ENCODE peak calls at places on chromosome 10, in seven cellular contexts. One of them, this sample, is unnamed.
A peak's percentile ranks its signal among the peaks of the same experiment; 100 is the strongest.

GRCh38 chr10:77949167-77949566 is 22.6 kb upstream of the DLG5 start:
- DNase-seq in left cardiac atrium: peak; percentile 40
- DNase-seq in stimulated activated CD8-positive, alpha-beta memory T cell treated with anti-CD3 and anti-CD28 coated beads, Interleukin-7, amount 100 ng/mL, for 1 hour: no peak
- DNase-seq in activated CD8-positive, alpha-beta memory T cell treated with anti-CD3 and anti-CD28 coated beads, Interleukin-2, amount 10 ng/mL, durations not matched to agents 7 days and 5 days: no peak
- DNase-seq in HAP-1: no peak
- DNase-seq in transverse colon: no peak
- DNase-seq in NCI-H1105: no peak
- DNase-seq in this sample: no peak

GRCh38 chr10:98374176-98374969 is 40.6 kb downstream of the PYROXD2 start:
- DNase-seq in activated CD8-positive, alpha-beta memory T cell treated with anti-CD3 and anti-CD28 coated beads, Interleukin-2, amount 10 ng/mL, durations not matched to agents 7 days and 5 days: no peak
- DNase-seq in transverse colon: no peak
- DNase-seq in HAP-1: no peak
- DNase-seq in stimulated activated CD8-positive, alpha-beta memory T cell treated with anti-CD3 and anti-CD28 coated beads, Interleukin-7, amount 100 ng/mL, for 1 hour: no peak
- DNase-seq in left cardiac atrium: no peak
- DNase-seq in NCI-H1105: no peak
- DNase-seq in this sample: no peak

GRCh38 chr10:93856349-93857140 is 37.2 kb upstream of the SLC35G1 start:
- DNase-seq in left cardiac atrium: no peak
- DNase-seq in HAP-1: no peak
- DNase-seq in transverse colon: no peak
- DNase-seq in activated CD8-positive, alpha-beta memory T cell treated with anti-CD3 and anti-CD28 coated beads, Interleukin-2, amount 10 ng/mL, durations not matched to agents 7 days and 5 days: no peak
- DNase-seq in stimulated activated CD8-positive, alpha-beta memory T cell treated with anti-CD3 and anti-CD28 coated beads, Interleukin-7, amount 100 ng/mL, for 1 hour: no peak
- DNase-seq in NCI-H1105: no peak
- DNase-seq in this sample: no peak

GRCh38 chr10:26445411-26446031 is 7.4 kb downstream of the APBB1IP start:
- DNase-seq in NCI-H1105: no peak
- DNase-seq in stimulated activated CD8-positive, alpha-beta memory T cell treated with anti-CD3 and anti-CD28 coated beads, Interleukin-7, amount 100 ng/mL, for 1 hour: no peak
- DNase-seq in HAP-1: no peak
- DNase-seq in left cardiac atrium: no peak
- DNase-seq in activated CD8-positive, alpha-beta memory T cell treated with anti-CD3 and anti-CD28 coated beads, Interleukin-2, amount 10 ng/mL, durations not matched to agents 7 days and 5 days: no peak
- DNase-seq in transverse colon: no peak
- DNase-seq in this sample: no peak

GRCh38 chr10:11290156-11290890 is 272.7 kb downstream of the CELF2 start:
- DNase-seq in stimulated activated CD8-positive, alpha-beta memory T cell treated with anti-CD3 and anti-CD28 coated beads, Interleukin-7, amount 100 ng/mL, for 1 hour: no peak
- DNase-seq in transverse colon: no peak
- DNase-seq in NCI-H1105: no peak
- DNase-seq in activated CD8-positive, alpha-beta memory T cell treated with anti-CD3 and anti-CD28 coated beads, Interleukin-2, amount 10 ng/mL, durations not matched to agents 7 days and 5 days: no peak
- DNase-seq in left cardiac atrium: no peak
- DNase-seq in HAP-1: no peak
- DNase-seq in this sample: no peak

GRCh38 chr10:89269822-89270483 is 18.4 kb upstream of the LIPA start:
- DNase-seq in transverse colon: no peak
- DNase-seq in left cardiac atrium: no peak
- DNase-seq in NCI-H1105: no peak
- DNase-seq in activated CD8-positive, alpha-beta memory T cell treated with anti-CD3 and anti-CD28 coated beads, Interleukin-2, amount 10 ng/mL, durations not matched to agents 7 days and 5 days: no peak
- DNase-seq in HAP-1: no peak
- DNase-seq in stimulated activated CD8-positive, alpha-beta memory T cell treated with anti-CD3 and anti-CD28 coated beads, Interleukin-7, amount 100 ng/mL, for 1 hour: no peak
- DNase-seq in this sample: no peak

GRCh38 chr10:3391657-3392056 is 219.1 kb upstream of the PITRM1 start:
- DNase-seq in left cardiac atrium: no peak
- DNase-seq in HAP-1: no peak
- DNase-seq in activated CD8-positive, alpha-beta memory T cell treated with anti-CD3 and anti-CD28 coated beads, Interleukin-2, amount 10 ng/mL, durations not matched to agents 7 days and 5 days: no peak
- DNase-seq in transverse colon: no peak
- DNase-seq in NCI-H1105: no peak
- DNase-seq in stimulated activated CD8-positive, alpha-beta memory T cell treated with anti-CD3 and anti-CD28 coated beads, Interleukin-7, amount 100 ng/mL, for 1 hour: no peak
- DNase-seq in this sample: no peak

GRCh38 chr10:75441196-75441595 is 9.8 kb downstream of the LRMDA start:
- DNase-seq in transverse colon: peak; percentile 10
- DNase-seq in activated CD8-positive, alpha-beta memory T cell treated with anti-CD3 and anti-CD28 coated beads, Interleukin-2, amount 10 ng/mL, durations not matched to agents 7 days and 5 days: no peak
- DNase-seq in left cardiac atrium: no peak
- DNase-seq in NCI-H1105: no peak
- DNase-seq in stimulated activated CD8-positive, alpha-beta memory T cell treated with anti-CD3 and anti-CD28 coated beads, Interleukin-7, amount 100 ng/mL, for 1 hour: no peak
- DNase-seq in HAP-1: no peak
- DNase-seq in this sample: no peak

GRCh38 chr10:88428442-88428841 is 154.7 kb downstream of the RNLS start:
- DNase-seq in stimulated activated CD8-positive, alpha-beta memory T cell treated with anti-CD3 and anti-CD28 coated beads, Interleukin-7, amount 100 ng/mL, for 1 hour: no peak
- DNase-seq in activated CD8-positive, alpha-beta memory T cell treated with anti-CD3 and anti-CD28 coated beads, Interleukin-2, amount 10 ng/mL, durations not matched to agents 7 days and 5 days: no peak
- DNase-seq in HAP-1: peak; percentile 8
- DNase-seq in transverse colon: no peak
- DNase-seq in left cardiac atrium: no peak
- DNase-seq in NCI-H1105: no peak
- DNase-seq in this sample: no peak

GRCh38 chr10:73625004-73625883 is 16.0 kb downstream of the MYOZ1 start:
- DNase-seq in stimulated activated CD8-positive, alpha-beta memory T cell treated with anti-CD3 and anti-CD28 coated beads, Interleukin-7, amount 100 ng/mL, for 1 hour: no peak
- DNase-seq in HAP-1: peak; percentile 64
- DNase-seq in transverse colon: peak; percentile 32
- DNase-seq in left cardiac atrium: peak; percentile 33
- DNase-seq in activated CD8-positive, alpha-beta memory T cell treated with anti-CD3 and anti-CD28 coated beads, Interleukin-2, amount 10 ng/mL, durations not matched to agents 7 days and 5 days: no peak
- DNase-seq in NCI-H1105: peak; percentile 4
- DNase-seq in this sample: peak; percentile 23

GRCh38 chr10:71710519-71710918 is 9.1 kb downstream of the C10orf105 start:
- DNase-seq in activated CD8-positive, alpha-beta memory T cell treated with anti-CD3 and anti-CD28 coated beads, Interleukin-2, amount 10 ng/mL, durations not matched to agents 7 days and 5 days: no peak
- DNase-seq in HAP-1: no peak
- DNase-seq in left cardiac atrium: no peak
- DNase-seq in transverse colon: no peak
- DNase-seq in NCI-H1105: no peak
- DNase-seq in stimulated activated CD8-positive, alpha-beta memory T cell treated with anti-CD3 and anti-CD28 coated beads, Interleukin-7, amount 100 ng/mL, for 1 hour: no peak
- DNase-seq in this sample: no peak

GRCh38 chr10:127485153-127485857 is 63.8 kb upstream of the NPS start:
- DNase-seq in HAP-1: no peak
- DNase-seq in stimulated activated CD8-positive, alpha-beta memory T cell treated with anti-CD3 and anti-CD28 coated beads, Interleukin-7, amount 100 ng/mL, for 1 hour: no peak
- DNase-seq in left cardiac atrium: no peak
- DNase-seq in transverse colon: no peak
- DNase-seq in NCI-H1105: no peak
- DNase-seq in activated CD8-positive, alpha-beta memory T cell treated with anti-CD3 and anti-CD28 coated beads, Interleukin-2, amount 10 ng/mL, durations not matched to agents 7 days and 5 days: no peak
- DNase-seq in this sample: no peak

GRCh38 chr10:104707602-104708160 is 66.6 kb downstream of the SORCS3 start:
- DNase-seq in stimulated activated CD8-positive, alpha-beta memory T cell treated with anti-CD3 and anti-CD28 coated beads, Interleukin-7, amount 100 ng/mL, for 1 hour: no peak
- DNase-seq in transverse colon: no peak
- DNase-seq in HAP-1: no peak
- DNase-seq in left cardiac atrium: no peak
- DNase-seq in activated CD8-positive, alpha-beta memory T cell treated with anti-CD3 and anti-CD28 coated beads, Interleukin-2, amount 10 ng/mL, durations not matched to agents 7 days and 5 days: no peak
- DNase-seq in NCI-H1105: peak; percentile 81
- DNase-seq in this sample: no peak

GRCh38 chr10:19874791-19875190 is 58.6 kb downstream of the PLXDC2 start:
- DNase-seq in transverse colon: no peak
- DNase-seq in NCI-H1105: no peak
- DNase-seq in stimulated activated CD8-positive, alpha-beta memory T cell treated with anti-CD3 and anti-CD28 coated beads, Interleukin-7, amount 100 ng/mL, for 1 hour: no peak
- DNase-seq in HAP-1: no peak
- DNase-seq in activated CD8-positive, alpha-beta memory T cell treated with anti-CD3 and anti-CD28 coated beads, Interleukin-2, amount 10 ng/mL, durations not matched to agents 7 days and 5 days: no peak
- DNase-seq in left cardiac atrium: no peak
- DNase-seq in this sample: no peak

GRCh38 chr10:72084094-72084459 is 4.3 kb downstream of the SPOCK2 start:
- DNase-seq in stimulated activated CD8-positive, alpha-beta memory T cell treated with anti-CD3 and anti-CD28 coated beads, Interleukin-7, amount 100 ng/mL, for 1 hour: no peak
- DNase-seq in left cardiac atrium: no peak
- DNase-seq in activated CD8-positive, alpha-beta memory T cell treated with anti-CD3 and anti-CD28 coated beads, Interleukin-2, amount 10 ng/mL, durations not matched to agents 7 days and 5 days: peak; percentile 76
- DNase-seq in transverse colon: no peak
- DNase-seq in HAP-1: no peak
- DNase-seq in NCI-H1105: no peak
- DNase-seq in this sample: no peak

GRCh38 chr10:124722812-124723783 is 21.1 kb downstream of the FAM53B start:
- DNase-seq in stimulated activated CD8-positive, alpha-beta memory T cell treated with anti-CD3 and anti-CD28 coated beads, Interleukin-7, amount 100 ng/mL, for 1 hour: no peak
- DNase-seq in activated CD8-positive, alpha-beta memory T cell treated with anti-CD3 and anti-CD28 coated beads, Interleukin-2, amount 10 ng/mL, durations not matched to agents 7 days and 5 days: peak; percentile 79
- DNase-seq in left cardiac atrium: peak; percentile 61
- DNase-seq in HAP-1: no peak
- DNase-seq in transverse colon: peak; percentile 66
- DNase-seq in NCI-H1105: no peak
- DNase-seq in this sample: no peak

GRCh38 chr10:61786728-61787127 is 114.8 kb upstream of the ARID5B start:
- DNase-seq in transverse colon: no peak
- DNase-seq in activated CD8-positive, alpha-beta memory T cell treated with anti-CD3 and anti-CD28 coated beads, Interleukin-2, amount 10 ng/mL, durations not matched to agents 7 days and 5 days: peak; percentile 61
- DNase-seq in left cardiac atrium: no peak
- DNase-seq in HAP-1: no peak
- DNase-seq in NCI-H1105: no peak
- DNase-seq in stimulated activated CD8-positive, alpha-beta memory T cell treated with anti-CD3 and anti-CD28 coated beads, Interleukin-7, amount 100 ng/mL, for 1 hour: no peak
- DNase-seq in this sample: peak; percentile 35

GRCh38 chr10:72487116-72487515 is 132.4 kb upstream of the DNAJB12 start:
- DNase-seq in stimulated activated CD8-positive, alpha-beta memory T cell treated with anti-CD3 and anti-CD28 coated beads, Interleukin-7, amount 100 ng/mL, for 1 hour: no peak
- DNase-seq in transverse colon: no peak
- DNase-seq in activated CD8-positive, alpha-beta memory T cell treated with anti-CD3 and anti-CD28 coated beads, Interleukin-2, amount 10 ng/mL, durations not matched to agents 7 days and 5 days: no peak
- DNase-seq in left cardiac atrium: no peak
- DNase-seq in HAP-1: no peak
- DNase-seq in NCI-H1105: no peak
- DNase-seq in this sample: no peak

GRCh38 chr10:132063432-132063831 is 2.3 kb upstream of the JAKMIP3 start:
- DNase-seq in activated CD8-positive, alpha-beta memory T cell treated with anti-CD3 and anti-CD28 coated beads, Interleukin-2, amount 10 ng/mL, durations not matched to agents 7 days and 5 days: peak; percentile 33
- DNase-seq in NCI-H1105: no peak
- DNase-seq in HAP-1: no peak
- DNase-seq in transverse colon: no peak
- DNase-seq in stimulated activated CD8-positive, alpha-beta memory T cell treated with anti-CD3 and anti-CD28 coated beads, Interleukin-7, amount 100 ng/mL, for 1 hour: no peak
- DNase-seq in left cardiac atrium: no peak
- DNase-seq in this sample: no peak

GRCh38 chr10:66273966-66274519 is 651.8 kb upstream of the LRRTM3 start:
- DNase-seq in transverse colon: no peak
- DNase-seq in stimulated activated CD8-positive, alpha-beta memory T cell treated with anti-CD3 and anti-CD28 coated beads, Interleukin-7, amount 100 ng/mL, for 1 hour: no peak
- DNase-seq in activated CD8-positive, alpha-beta memory T cell treated with anti-CD3 and anti-CD28 coated beads, Interleukin-2, amount 10 ng/mL, durations not matched to agents 7 days and 5 days: no peak
- DNase-seq in NCI-H1105: no peak
- DNase-seq in left cardiac atrium: no peak
- DNase-seq in HAP-1: no peak
- DNase-seq in this sample: no peak

GRCh38 chr10:124539935-124540641 is 78.5 kb downstream of the LHPP start:
- DNase-seq in NCI-H1105: no peak
- DNase-seq in left cardiac atrium: peak; percentile 79
- DNase-seq in stimulated activated CD8-positive, alpha-beta memory T cell treated with anti-CD3 and anti-CD28 coated beads, Interleukin-7, amount 100 ng/mL, for 1 hour: peak; percentile 44
- DNase-seq in HAP-1: peak; percentile 81
- DNase-seq in activated CD8-positive, alpha-beta memory T cell treated with anti-CD3 and anti-CD28 coated beads, Interleukin-2, amount 10 ng/mL, durations not matched to agents 7 days and 5 days: peak; percentile 75
- DNase-seq in transverse colon: peak; percentile 67
- DNase-seq in this sample: peak; percentile 79

GRCh38 chr10:5589071-5589962 is 64.6 kb downstream of the CALML3 start:
- DNase-seq in transverse colon: peak; percentile 37
- DNase-seq in NCI-H1105: no peak
- DNase-seq in left cardiac atrium: no peak
- DNase-seq in stimulated activated CD8-positive, alpha-beta memory T cell treated with anti-CD3 and anti-CD28 coated beads, Interleukin-7, amount 100 ng/mL, for 1 hour: no peak
- DNase-seq in activated CD8-positive, alpha-beta memory T cell treated with anti-CD3 and anti-CD28 coated beads, Interleukin-2, amount 10 ng/mL, durations not matched to agents 7 days and 5 days: no peak
- DNase-seq in HAP-1: no peak
- DNase-seq in this sample: no peak

GRCh38 chr10:78688221-78688944 is 380.4 kb upstream of the ZMIZ1 start:
- DNase-seq in activated CD8-positive, alpha-beta memory T cell treated with anti-CD3 and anti-CD28 coated beads, Interleukin-2, amount 10 ng/mL, durations not matched to agents 7 days and 5 days: no peak
- DNase-seq in NCI-H1105: no peak
- DNase-seq in transverse colon: no peak
- DNase-seq in HAP-1: no peak
- DNase-seq in left cardiac atrium: no peak
- DNase-seq in stimulated activated CD8-positive, alpha-beta memory T cell treated with anti-CD3 and anti-CD28 coated beads, Interleukin-7, amount 100 ng/mL, for 1 hour: no peak
- DNase-seq in this sample: no peak

GRCh38 chr10:72310241-72310633 is 36.5 kb downstream of the DDIT4 start:
- DNase-seq in activated CD8-positive, alpha-beta memory T cell treated with anti-CD3 and anti-CD28 coated beads, Interleukin-2, amount 10 ng/mL, durations not matched to agents 7 days and 5 days: no peak
- DNase-seq in transverse colon: no peak
- DNase-seq in left cardiac atrium: no peak
- DNase-seq in HAP-1: no peak
- DNase-seq in stimulated activated CD8-positive, alpha-beta memory T cell treated with anti-CD3 and anti-CD28 coated beads, Interleukin-7, amount 100 ng/mL, for 1 hour: no peak
- DNase-seq in NCI-H1105: no peak
- DNase-seq in this sample: no peak

GRCh38 chr10:75464478-75465090 is 33.2 kb downstream of the LRMDA start:
- DNase-seq in NCI-H1105: no peak
- DNase-seq in stimulated activated CD8-positive, alpha-beta memory T cell treated with anti-CD3 and anti-CD28 coated beads, Interleukin-7, amount 100 ng/mL, for 1 hour: no peak
- DNase-seq in activated CD8-positive, alpha-beta memory T cell treated with anti-CD3 and anti-CD28 coated beads, Interleukin-2, amount 10 ng/mL, durations not matched to agents 7 days and 5 days: no peak
- DNase-seq in HAP-1: no peak
- DNase-seq in left cardiac atrium: no peak
- DNase-seq in transverse colon: no peak
- DNase-seq in this sample: no peak

GRCh38 chr10:124658591-124659240 is 85.5 kb downstream of the FAM53B start:
- DNase-seq in activated CD8-positive, alpha-beta memory T cell treated with anti-CD3 and anti-CD28 coated beads, Interleukin-2, amount 10 ng/mL, durations not matched to agents 7 days and 5 days: no peak
- DNase-seq in transverse colon: no peak
- DNase-seq in NCI-H1105: no peak
- DNase-seq in stimulated activated CD8-positive, alpha-beta memory T cell treated with anti-CD3 and anti-CD28 coated beads, Interleukin-7, amount 100 ng/mL, for 1 hour: no peak
- DNase-seq in HAP-1: no peak
- DNase-seq in left cardiac atrium: no peak
- DNase-seq in this sample: no peak

GRCh38 chr10:29389935-29390334 is 101.1 kb downstream of the LYZL1 start:
- DNase-seq in activated CD8-positive, alpha-beta memory T cell treated with anti-CD3 and anti-CD28 coated beads, Interleukin-2, amount 10 ng/mL, durations not matched to agents 7 days and 5 days: no peak
- DNase-seq in left cardiac atrium: no peak
- DNase-seq in HAP-1: no peak
- DNase-seq in NCI-H1105: no peak
- DNase-seq in stimulated activated CD8-positive, alpha-beta memory T cell treated with anti-CD3 and anti-CD28 coated beads, Interleukin-7, amount 100 ng/mL, for 1 hour: no peak
- DNase-seq in transverse colon: no peak
- DNase-seq in this sample: no peak

GRCh38 chr10:116769791-116770190 is 27.4 kb upstream of the HSPA12A start:
- DNase-seq in HAP-1: no peak
- DNase-seq in transverse colon: no peak
- DNase-seq in NCI-H1105: no peak
- DNase-seq in activated CD8-positive, alpha-beta memory T cell treated with anti-CD3 and anti-CD28 coated beads, Interleukin-2, amount 10 ng/mL, durations not matched to agents 7 days and 5 days: no peak
- DNase-seq in stimulated activated CD8-positive, alpha-beta memory T cell treated with anti-CD3 and anti-CD28 coated beads, Interleukin-7, amount 100 ng/mL, for 1 hour: no peak
- DNase-seq in left cardiac atrium: no peak
- DNase-seq in this sample: peak; percentile 92

GRCh38 chr10:7432884-7433726 is 22.3 kb upstream of the SFMBT2 start:
- DNase-seq in NCI-H1105: no peak
- DNase-seq in stimulated activated CD8-positive, alpha-beta memory T cell treated with anti-CD3 and anti-CD28 coated beads, Interleukin-7, amount 100 ng/mL, for 1 hour: no peak
- DNase-seq in transverse colon: no peak
- DNase-seq in HAP-1: peak; percentile 80
- DNase-seq in left cardiac atrium: no peak
- DNase-seq in activated CD8-positive, alpha-beta memory T cell treated with anti-CD3 and anti-CD28 coated beads, Interleukin-2, amount 10 ng/mL, durations not matched to agents 7 days and 5 days: no peak
- DNase-seq in this sample: no peak

GRCh38 chr10:99432047-99432446 is 1.6 kb upstream of the GOT1 start:
- DNase-seq in activated CD8-positive, alpha-beta memory T cell treated with anti-CD3 and anti-CD28 coated beads, Interleukin-2, amount 10 ng/mL, durations not matched to agents 7 days and 5 days: no peak
- DNase-seq in stimulated activated CD8-positive, alpha-beta memory T cell treated with anti-CD3 and anti-CD28 coated beads, Interleukin-7, amount 100 ng/mL, for 1 hour: no peak
- DNase-seq in NCI-H1105: no peak
- DNase-seq in left cardiac atrium: no peak
- DNase-seq in transverse colon: no peak
- DNase-seq in HAP-1: no peak
- DNase-seq in this sample: no peak

GRCh38 chr10:112738586-112739218 is 211.3 kb upstream of the TCF7L2 start:
- DNase-seq in left cardiac atrium: no peak
- DNase-seq in transverse colon: no peak
- DNase-seq in HAP-1: no peak
- DNase-seq in activated CD8-positive, alpha-beta memory T cell treated with anti-CD3 and anti-CD28 coated beads, Interleukin-2, amount 10 ng/mL, durations not matched to agents 7 days and 5 days: no peak
- DNase-seq in NCI-H1105: no peak
- DNase-seq in stimulated activated CD8-positive, alpha-beta memory T cell treated with anti-CD3 and anti-CD28 coated beads, Interleukin-7, amount 100 ng/mL, for 1 hour: no peak
- DNase-seq in this sample: no peak